ENCODE peak calls at places on chromosomes 1 and 21, in eight cellular contexts. U is H9, T is testis, G is heart right ventricle, B is transverse colon, M is mammary epithelial cell, F is stomach, Q is pancreas. I is an unnamed sample. For H3K9me3, the result is how much of the 10 kb centered on the place peaks cover.

GRCh38 chr1:107659961-107660360 is 305.0 kb downstream of the VAV3 start:
- DNase-seq in M (peak), Q (no peak), F (no peak), B (no peak), G (no peak), T (no peak), U (no peak), I (no peak)

GRCh38 chr1:230308039-230308438 is 118.1 kb downstream of the PGBD5 start:
- DNase-seq in U (no peak), Q (peak), F (peak), T (peak), B (peak), M (peak), G (peak), I (no peak)

GRCh38 chr1:87712261-87712674 is 383.6 kb downstream of the LMO4 start:
- DNase-seq in Q (no peak), F (no peak), M (peak), T (no peak), B (no peak), U (no peak), G (no peak), I (no peak)

GRCh38 chr1:32878183-32878582 is 7.5 kb upstream of the FNDC5 start:
- DNase-seq in M (peak), G (no peak), B (no peak), F (no peak), T (no peak), Q (no peak), U (no peak), I (peak)

GRCh38 chr1:208077232-208077751 is 166.4 kb upstream of the CD34 start:
- DNase-seq in Q (no peak), B (no peak), F (no peak), U (no peak), T (no peak), M (no peak), G (no peak), I (no peak)

GRCh38 chr21:22516230-22516629 is 1518.0 kb downstream of the NCAM2 start:
- DNase-seq in T (no peak), B (no peak), M (no peak), Q (no peak), U (no peak), G (no peak), F (no peak), I (no peak)

GRCh38 chr1:154951901-154952657 is 3.8 kb downstream of the PBXIP1 start:
- DNase-seq in U (no peak), M (no peak), T (no peak), Q (peak), B (peak), F (no peak), G (no peak), I (peak)

GRCh38 chr1:93021539-93022134 is 57.4 kb upstream of the MTF2 start:
- DNase-seq in U (no peak), G (no peak), F (no peak), M (no peak), Q (no peak), T (no peak), B (no peak), I (no peak)

GRCh38 chr1:213391445-213391844 is 340.4 kb downstream of the RPS6KC1 start:
- DNase-seq in Q (no peak), T (no peak), U (no peak), F (no peak), M (no peak), G (no peak), B (no peak), I (no peak)

GRCh38 chr1:241475688-241476087 is 43.9 kb downstream of the FH start:
- DNase-seq in F (no peak), M (peak), G (no peak), U (no peak), Q (no peak), T (no peak), B (no peak), I (no peak)

GRCh38 chr21:46168238-46168637 is 12.9 kb upstream of the FTCD start:
- DNase-seq in T (peak), G (no peak), Q (peak), F (no peak), M (no peak), B (no peak), U (peak), I (peak)

GRCh38 chr1:167997037-167997575 is 60.2 kb upstream of the MPC2 start:
- DNase-seq in U (no peak), T (no peak), B (no peak), F (no peak), Q (no peak), M (no peak), G (no peak), I (no peak)

GRCh38 chr1:64572222-64572900 is 102.4 kb downstream of the CACHD1 start:
- DNase-seq in U (peak), B (no peak), Q (no peak), T (no peak), G (no peak), F (no peak), M (peak), I (no peak)

GRCh38 chr21:43362306-43362927 is 64.5 kb downstream of the SIK1 start:
- DNase-seq in F (peak), B (peak), M (peak), U (peak), T (peak), G (peak), Q (peak), I (peak)

GRCh38 chr1:27873671-27874384 is 1.5 kb downstream of the THEMIS2 start:
- DNase-seq in F (no peak), U (no peak), T (peak), G (no peak), M (no peak), Q (peak), B (peak), I (no peak)

GRCh38 chr1:231383159-231383855 is 38.8 kb downstream of the EGLN1 start:
- DNase-seq in F (no peak), Q (no peak), M (peak), B (no peak), U (no peak), T (no peak), G (no peak), I (no peak)

GRCh38 chr1:150009604-150010387 is 730 bp downstream of the OTUD7B start:
- DNase-seq in M (peak), U (peak), F (peak), B (peak), G (peak), Q (no peak), T (peak), I (peak)

GRCh38 chr21:32174819-32175218 is 104.0 kb downstream of the MIS18A start:
- DNase-seq in G (no peak), B (no peak), T (no peak), F (no peak), U (no peak), Q (no peak), M (no peak), I (no peak)

GRCh38 chr1:2277741-2278488 is 49.8 kb downstream of the SKI start:
- DNase-seq in G (no peak), B (no peak), M (no peak), U (peak), F (no peak), Q (peak), T (no peak), I (no peak)

GRCh38 chr1:81876901-81877750 is 76.4 kb downstream of the ADGRL2 start:
- DNase-seq in F (no peak), Q (no peak), U (no peak), G (no peak), T (no peak), M (peak), B (no peak), I (no peak)

GRCh38 chr21:33121715-33122475 is 52.0 kb downstream of the OLIG1 start:
- DNase-seq in M (peak), U (peak), Q (no peak), T (peak), F (no peak), G (no peak), B (no peak), I (no peak)

GRCh38 chr1:58032621-58033073 is 513.9 kb downstream of the OMA1 start:
- DNase-seq in F (no peak), U (no peak), G (no peak), B (no peak), M (no peak), Q (no peak), T (no peak), I (no peak)

GRCh38 chr1:214548988-214549387 is 2.4 kb downstream of the PTPN14 start:
- DNase-seq in U (no peak), B (no peak), F (peak), M (peak), G (peak), T (peak), Q (no peak), I (no peak)

GRCh38 chr1:240526321-240526720 is 85.6 kb downstream of the GREM2 start:
- DNase-seq in F (no peak), U (peak), B (no peak), G (no peak), Q (no peak), T (no peak), M (no peak), I (no peak)

GRCh38 chr1:85815906-85816305 is 107.7 kb upstream of the ZNHIT6 start:
- DNase-seq in U (no peak), B (no peak), Q (no peak), T (no peak), G (no peak), F (no peak), M (no peak), I (no peak)

GRCh38 chr1:87325982-87326738 is 2.5 kb upstream of the LMO4 start:
- DNase-seq in U (peak), T (peak), G (peak), M (peak), F (peak), B (peak), Q (no peak), I (no peak)

GRCh38 chr1:90220496-90220895 is 225.6 kb downstream of the ZNF326 start:
- DNase-seq in T (no peak), M (no peak), U (no peak), Q (no peak), B (no peak), F (no peak), G (no peak), I (no peak)

GRCh38 chr1:243474384-243474851 is 218.6 kb downstream of the SDCCAG8 start:
- DNase-seq in T (no peak), B (no peak), Q (no peak), G (no peak), M (no peak), U (peak), F (no peak), I (no peak)

GRCh38 chr1:243471754-243472725 is 216.2 kb downstream of the SDCCAG8 start:
- DNase-seq in Q (no peak), F (no peak), T (no peak), G (no peak), B (no peak), U (peak), M (peak), I (no peak)

GRCh38 chr1:243471026-243471685 is 215.3 kb downstream of the SDCCAG8 start:
- DNase-seq in M (no peak), U (no peak), Q (no peak), B (no peak), T (no peak), F (no peak), G (no peak), I (no peak)

GRCh38 chr1:243473281-243474210 is 217.7 kb downstream of the SDCCAG8 start:
- DNase-seq in F (no peak), U (peak), T (no peak), M (no peak), Q (no peak), B (no peak), G (no peak), I (no peak)

DNA sequence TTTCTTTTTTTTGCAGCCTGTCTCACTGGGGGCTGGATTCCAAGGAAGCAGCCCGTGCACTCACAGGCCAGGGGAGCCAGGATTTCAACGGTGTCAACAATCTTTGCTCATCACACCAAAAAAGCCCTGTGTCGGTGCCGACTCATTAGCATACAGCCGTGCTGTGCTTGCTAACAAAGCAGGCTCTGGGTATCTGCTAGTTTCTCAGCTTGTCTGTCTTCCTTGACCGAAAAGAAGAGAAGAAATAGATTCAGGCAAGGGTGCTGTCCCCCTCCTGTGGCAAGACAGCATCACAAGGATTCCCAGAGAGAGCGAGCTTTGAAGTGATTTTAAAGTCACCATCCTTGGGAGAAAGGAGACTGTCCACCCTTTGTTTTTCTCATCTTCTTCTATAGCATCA is 214.7 kb downstream of the SDCCAG8 start:
- DNase-seq in T (no peak), G (no peak), U (no peak), B (no peak), Q (no peak), F (no peak), M (no peak), I (no peak)
- TF ChIP-seq CTCF in T (no peak), G (no peak), U (peak), B (no peak), Q (no peak), F (no peak), M (no peak), I (no peak)

DNA sequence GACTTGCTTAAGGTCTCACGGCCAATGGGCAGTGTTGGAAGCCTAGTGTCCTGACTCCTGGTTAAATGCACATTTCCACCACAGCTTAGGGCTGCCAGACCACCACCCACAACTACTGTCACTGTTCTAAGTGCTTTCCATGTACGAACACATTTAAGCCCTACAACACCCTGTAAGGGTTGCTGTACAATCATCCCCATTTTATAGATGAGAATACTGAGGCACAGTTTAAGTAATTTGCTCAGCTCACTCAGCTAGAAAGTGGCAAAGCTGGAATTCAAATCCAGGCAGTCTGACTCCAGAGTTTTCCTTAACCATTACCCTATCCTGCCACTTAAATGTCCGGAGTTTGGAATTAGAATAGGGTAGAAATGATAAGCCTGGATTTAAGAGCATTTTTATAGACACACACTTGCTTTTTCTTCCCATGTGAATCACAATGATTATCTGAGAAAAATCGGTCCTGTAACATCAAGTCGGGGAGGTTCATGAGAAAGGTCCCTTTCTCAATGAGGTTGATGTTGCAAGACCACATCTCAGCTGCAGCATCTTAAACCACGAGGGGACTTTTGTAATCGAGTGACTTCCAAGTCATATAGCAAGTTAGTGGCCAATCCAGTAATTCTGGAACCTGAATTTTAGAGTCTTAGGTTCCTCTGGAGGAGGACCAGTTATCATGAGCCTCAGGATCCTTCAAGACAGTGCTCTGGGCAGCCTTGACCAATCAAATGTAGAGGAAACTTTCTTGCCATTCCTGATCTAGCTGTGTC is 8.6 kb downstream of the E2F2 start:
- DNase-seq in G (no peak), Q (no peak), U (no peak), T (no peak), F (no peak), M (no peak), B (no peak), I (no peak)
- H3K27ac ChIP-seq in G (no peak), Q (no peak), U (no peak), T (no peak), F (no peak), M (no peak), B (no peak), I (no peak)

DNA sequence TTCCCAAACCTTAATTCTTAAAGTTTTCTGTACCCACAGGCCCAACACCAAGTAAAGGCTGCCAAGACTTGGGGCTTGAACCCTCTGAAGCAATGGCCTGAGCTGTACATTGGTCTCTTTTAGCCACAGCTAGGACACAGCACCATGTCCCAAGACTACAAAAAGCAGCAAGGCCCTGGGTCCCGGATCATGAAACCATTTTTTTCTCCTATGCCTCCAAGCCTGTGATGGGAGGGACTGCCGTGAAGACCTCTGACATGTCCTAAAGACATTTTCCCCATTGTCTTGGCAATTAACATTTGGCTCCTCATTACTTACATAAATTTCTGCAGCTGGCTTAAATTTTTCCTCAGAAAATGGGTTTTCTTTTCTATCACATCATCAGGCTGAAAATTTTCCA is 30.9 kb downstream of the ZNF670 start:
- DNase-seq in F (no peak), T (no peak), U (no peak), M (no peak), B (no peak), Q (no peak), G (no peak), I (no peak)
- H3K9me3 ChIP-seq in F (half or more), T (under half), U (half or more), M (under half), B (half or more), Q (under half), G (half or more), I (half or more)

DNA sequence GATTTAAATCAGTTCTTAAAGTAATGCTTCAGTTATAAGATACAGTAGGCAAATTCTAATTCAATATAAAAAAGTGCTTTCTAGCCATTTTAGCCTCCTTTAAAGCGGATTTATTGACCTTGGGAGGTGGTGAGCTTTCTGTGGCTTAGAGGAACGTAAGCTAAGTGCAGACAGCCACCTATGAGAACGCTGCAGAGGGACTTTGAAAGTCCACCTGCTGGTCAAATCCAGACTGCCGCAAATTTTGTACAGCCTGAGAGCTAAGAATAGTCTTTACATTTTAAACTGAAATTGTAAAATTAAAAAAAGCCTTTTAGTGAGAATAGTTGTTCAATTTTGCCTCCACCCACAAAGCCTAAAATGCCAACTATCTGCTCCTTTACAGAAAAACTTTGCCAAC is 67.0 kb upstream of the SSX2IP start:
- DNase-seq in B (no peak), T (no peak), G (no peak), M (no peak), Q (no peak), F (no peak), U (no peak), I (no peak)
- TF ChIP-seq CTCF in B (no peak), T (no peak), G (no peak), M (peak), Q (no peak), F (no peak), U (peak), I (no peak)

DNA sequence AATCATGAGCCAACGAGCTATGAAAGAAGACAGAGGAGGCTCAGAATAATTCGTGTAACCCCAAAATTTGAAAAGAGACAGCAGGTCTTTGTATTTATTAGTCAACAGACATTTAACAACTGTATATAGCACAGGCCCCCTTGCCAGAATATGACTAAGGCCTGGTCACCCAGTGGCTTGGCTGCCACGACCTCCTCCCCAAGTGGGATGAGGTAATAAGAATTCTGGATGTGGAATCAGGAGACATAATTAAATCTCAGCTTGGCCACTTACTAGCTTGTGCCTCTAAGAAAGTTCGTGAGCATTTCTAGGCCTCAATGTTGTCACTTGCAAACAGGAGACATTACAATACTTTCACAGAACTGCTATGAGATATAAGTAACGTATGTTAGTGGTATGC is 134.2 kb upstream of the TNFSF4 start:
- DNase-seq in U (no peak), T (no peak), B (no peak), G (peak), Q (no peak), F (no peak), M (peak), I (no peak)
- H3K27ac ChIP-seq in U (no peak), T (no peak), B (no peak), G (no peak), Q (no peak), F (no peak), M (no peak), I (no peak)

DNA sequence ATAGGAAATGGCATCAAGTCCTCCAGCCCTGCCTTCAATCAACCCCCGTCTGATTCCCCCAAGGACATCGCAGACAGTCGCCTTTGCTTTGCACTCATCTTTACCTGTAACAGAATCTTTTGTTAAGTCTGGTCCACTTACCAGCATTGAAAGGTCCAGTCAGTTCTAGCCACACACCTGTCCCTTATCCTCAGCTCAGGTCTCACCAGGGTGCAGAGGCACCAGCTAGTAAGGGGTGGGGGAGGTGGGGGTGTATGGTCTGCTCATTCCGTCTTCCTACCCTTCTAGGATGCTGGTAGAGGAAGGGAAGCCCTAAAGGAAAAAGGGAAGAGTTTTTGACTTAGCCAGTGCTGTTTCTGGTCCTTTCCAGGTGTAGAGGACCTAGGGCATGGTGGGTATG is 427.7 kb downstream of the MATN1 start:
- DNase-seq in Q (no peak), U (no peak), B (no peak), T (no peak), G (no peak), F (peak), M (no peak), I (no peak)
- H3K9me3 ChIP-seq in Q (under half), U (under half), B (under half), T (under half), G (under half), F (under half), M (under half), I (under half)

DNA sequence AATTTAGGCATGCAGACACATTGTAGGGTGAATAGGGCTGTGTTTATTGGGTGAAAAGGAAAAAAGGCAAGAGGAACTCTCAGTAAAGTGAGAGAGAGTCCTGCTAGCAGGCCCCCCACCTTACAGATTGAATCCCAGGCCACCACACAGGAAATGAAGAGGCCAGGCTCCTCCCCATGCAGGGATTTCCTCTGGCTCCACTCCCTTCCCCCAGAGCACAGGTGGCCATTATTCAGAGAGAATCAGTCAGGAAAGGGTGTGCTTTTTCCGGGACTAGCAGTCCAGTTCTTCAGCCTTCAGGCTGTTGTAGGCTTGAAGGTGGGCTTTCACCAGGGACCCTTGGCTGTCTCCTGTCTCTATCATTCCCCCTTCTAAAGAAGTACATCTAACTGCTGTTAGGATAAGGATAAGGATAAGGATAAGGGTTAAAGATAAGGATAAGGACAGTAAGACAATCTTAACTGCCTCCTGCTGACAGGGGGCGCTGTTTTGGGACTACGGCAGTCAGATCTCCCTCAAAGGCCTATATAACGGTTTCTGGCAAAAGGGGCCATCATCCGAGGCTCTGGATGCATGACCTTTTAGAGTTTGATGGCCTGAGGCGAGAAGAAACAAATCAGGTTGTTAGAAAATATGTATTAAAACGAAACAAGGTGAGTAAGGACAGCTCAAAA is 26.3 kb downstream of the ZNF648 start:
- DNase-seq in U (peak), M (no peak), T (no peak), F (no peak), G (peak), Q (no peak), B (no peak), I (no peak)
- TF ChIP-seq CTCF in U (peak), M (peak), T (no peak), F (no peak), G (peak), Q (no peak), B (no peak), I (no peak)

I was measured in CD4-positive, alpha-beta T cell.